ENCODE peak calls at places on chromosomes 3 and 15, in six cellular contexts. One of them, this sample, is unnamed.
A peak's percentile ranks its signal among the peaks of the same experiment; 100 is the strongest.

GRCh38 chr3:87462228-87462627 is 185.8 kb upstream of the POU1F1 start:
- DNase-seq in WTC11: no peak
- DNase-seq in fibroblast of mammary gland: no peak
- DNase-seq in activated CD4-positive, alpha-beta T cell treated with anti-CD3 and anti-CD28 coated beads, Interleukin-2, amount 10 ng/mL, durations not matched to agents 7 days and 5 days: no peak
- DNase-seq in AG04449: no peak
- DNase-seq in lower lobe of right lung: no peak
- DNase-seq in this sample: no peak

GRCh38 chr15:95162967-95163531 is 931.7 kb downstream of the MCTP2 start:
- DNase-seq in AG04449: peak; percentile 41
- DNase-seq in activated CD4-positive, alpha-beta T cell treated with anti-CD3 and anti-CD28 coated beads, Interleukin-2, amount 10 ng/mL, durations not matched to agents 7 days and 5 days: no peak
- DNase-seq in lower lobe of right lung: no peak
- DNase-seq in fibroblast of mammary gland: peak; percentile 94
- DNase-seq in WTC11: no peak
- DNase-seq in this sample: peak; percentile 65

GRCh38 chr3:196650740-196651311 is 11.3 kb downstream of the NRROS start:
- DNase-seq in WTC11: no peak
- DNase-seq in lower lobe of right lung: no peak
- DNase-seq in AG04449: peak; percentile 92
- DNase-seq in fibroblast of mammary gland: peak; percentile 98
- DNase-seq in activated CD4-positive, alpha-beta T cell treated with anti-CD3 and anti-CD28 coated beads, Interleukin-2, amount 10 ng/mL, durations not matched to agents 7 days and 5 days: no peak
- DNase-seq in this sample: peak; percentile 97

GRCh38 chr3:65714138-65714537 is 324.6 kb downstream of the MAGI1 start:
- DNase-seq in lower lobe of right lung: no peak
- DNase-seq in WTC11: no peak
- DNase-seq in fibroblast of mammary gland: peak; percentile 16
- DNase-seq in AG04449: no peak
- DNase-seq in activated CD4-positive, alpha-beta T cell treated with anti-CD3 and anti-CD28 coated beads, Interleukin-2, amount 10 ng/mL, durations not matched to agents 7 days and 5 days: no peak
- DNase-seq in this sample: no peak

GRCh38 chr15:45943255-45943654 is 308.4 kb downstream of the SQOR start:
- DNase-seq in AG04449: no peak
- DNase-seq in lower lobe of right lung: no peak
- DNase-seq in fibroblast of mammary gland: no peak
- DNase-seq in WTC11: no peak
- DNase-seq in activated CD4-positive, alpha-beta T cell treated with anti-CD3 and anti-CD28 coated beads, Interleukin-2, amount 10 ng/mL, durations not matched to agents 7 days and 5 days: no peak
- DNase-seq in this sample: no peak

GRCh38 chr3:114550155-114550554 is 256.3 kb downstream of the TIGIT start:
- DNase-seq in fibroblast of mammary gland: peak; percentile 28
- DNase-seq in WTC11: no peak
- DNase-seq in lower lobe of right lung: no peak
- DNase-seq in AG04449: peak; percentile 14
- DNase-seq in activated CD4-positive, alpha-beta T cell treated with anti-CD3 and anti-CD28 coated beads, Interleukin-2, amount 10 ng/mL, durations not matched to agents 7 days and 5 days: no peak
- DNase-seq in this sample: no peak

GRCh38 chr3:7461202-7461825 is 600.4 kb downstream of the GRM7 start:
- DNase-seq in activated CD4-positive, alpha-beta T cell treated with anti-CD3 and anti-CD28 coated beads, Interleukin-2, amount 10 ng/mL, durations not matched to agents 7 days and 5 days: no peak
- DNase-seq in WTC11: no peak
- DNase-seq in fibroblast of mammary gland: no peak
- DNase-seq in lower lobe of right lung: no peak
- DNase-seq in AG04449: no peak
- DNase-seq in this sample: no peak

GRCh38 chr3:43031490-43032216 is 52.5 kb downstream of the GASK1A start:
- DNase-seq in lower lobe of right lung: no peak
- DNase-seq in fibroblast of mammary gland: peak; percentile 22
- DNase-seq in activated CD4-positive, alpha-beta T cell treated with anti-CD3 and anti-CD28 coated beads, Interleukin-2, amount 10 ng/mL, durations not matched to agents 7 days and 5 days: no peak
- DNase-seq in AG04449: no peak
- DNase-seq in WTC11: no peak
- DNase-seq in this sample: no peak

GRCh38 chr15:38612159-38612863 is 47.7 kb upstream of the RASGRP1 start:
- DNase-seq in activated CD4-positive, alpha-beta T cell treated with anti-CD3 and anti-CD28 coated beads, Interleukin-2, amount 10 ng/mL, durations not matched to agents 7 days and 5 days: peak; percentile 39
- DNase-seq in lower lobe of right lung: no peak
- DNase-seq in WTC11: no peak
- DNase-seq in AG04449: no peak
- DNase-seq in fibroblast of mammary gland: no peak
- DNase-seq in this sample: no peak

GRCh38 chr15:84572231-84572630 is 28.6 kb upstream of the ZSCAN2 start:
- DNase-seq in AG04449: no peak
- DNase-seq in WTC11: no peak
- DNase-seq in fibroblast of mammary gland: no peak
- DNase-seq in activated CD4-positive, alpha-beta T cell treated with anti-CD3 and anti-CD28 coated beads, Interleukin-2, amount 10 ng/mL, durations not matched to agents 7 days and 5 days: no peak
- DNase-seq in lower lobe of right lung: no peak
- DNase-seq in this sample: no peak